ENCODE peak calls at places on chromosome 21, in eight cellular contexts. R, M, S, A, I, O, H and G are unnamed samples.

GRCh38 chr21:45970674-45971486 is 10.7 kb upstream of the COL6A1 start:
- DNase-seq in R (peak), M (peak), S (peak), A (peak), I (no peak), O (peak), H (peak), G (peak)

GRCh38 chr21:14383596-14384210 is 757 bp upstream of the HSPA13 start:
- DNase-seq in R (no peak), M (peak), S (no peak), A (peak), I (no peak), O (peak), H (no peak), G (no peak)

GRCh38 chr21:32940079-32941014 is 85.4 kb upstream of the OLIG2 start:
- DNase-seq in R (peak), M (peak), S (no peak), A (peak), I (no peak), O (peak), H (peak), G (no peak)

GRCh38 chr21:19522384-19522783 is 1118.8 kb upstream of the TMPRSS15 start:
- DNase-seq in R (no peak), M (no peak), S (no peak), A (no peak), I (no peak), O (no peak), H (no peak), G (no peak)

GRCh38 chr21:32726742-32727477 is 903 bp downstream of the SYNJ1 start:
- DNase-seq in R (no peak), M (peak), S (no peak), A (peak), I (no peak), O (peak), H (peak), G (peak)

GRCh38 chr21:22743085-22743484 is 1744.9 kb downstream of the NCAM2 start:
- DNase-seq in R (no peak), M (no peak), S (no peak), A (no peak), I (no peak), O (no peak), H (no peak), G (no peak)

GRCh38 chr21:39763282-39763970 is 18.4 kb downstream of the IGSF5 start:
- DNase-seq in R (no peak), M (no peak), S (no peak), A (no peak), I (no peak), O (no peak), H (no peak), G (no peak)

GRCh38 chr21:46152939-46153258 is 2.5 kb downstream of the FTCD start:
- DNase-seq in R (no peak), M (no peak), S (no peak), A (no peak), I (no peak), O (no peak), H (no peak), G (no peak)

GRCh38 chr21:32256873-32257620 is 21.8 kb downstream of the MIS18A start:
- DNase-seq in R (no peak), M (no peak), S (peak), A (peak), I (no peak), O (peak), H (no peak), G (no peak)

DNA sequence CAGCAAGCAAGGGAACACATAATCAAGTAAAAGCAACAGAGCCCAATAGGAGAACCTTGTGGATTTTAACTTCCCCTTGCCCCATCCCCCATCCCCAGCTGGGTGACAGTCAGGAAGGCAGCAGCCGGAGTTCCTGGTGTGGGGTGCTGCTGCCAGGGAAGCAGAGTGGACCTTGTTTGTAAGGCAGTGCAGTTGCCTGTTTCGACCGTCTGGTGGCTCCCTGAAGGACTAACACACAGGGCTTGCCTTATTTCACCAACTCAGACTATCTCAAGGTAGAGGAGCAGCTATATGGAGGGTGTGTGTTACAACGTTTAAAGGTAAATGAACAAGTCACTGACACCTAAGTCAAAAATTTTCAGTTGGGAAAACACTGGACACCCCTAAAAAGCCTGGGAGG is 6.6 kb downstream of the KRTAP10-8 start:
- DNase-seq in R (peak), M (no peak), S (no peak), A (no peak), I (peak), O (peak), H (no peak), G (no peak)
- TF ChIP-seq CTCF in R (peak), M (no peak), S (no peak), A (no peak), I (peak), O (no peak), H (peak), G (peak)

GRCh38 chr21:42679319-42679981 is 26.0 kb downstream of the PDE9A start:
- DNase-seq in R (no peak), M (no peak), S (no peak), A (no peak), I (no peak), O (no peak), H (no peak), G (no peak)
- TF ChIP-seq CTCF in R (peak), M (no peak), S (no peak), A (no peak), I (no peak), O (no peak), H (peak), G (no peak)

DNA sequence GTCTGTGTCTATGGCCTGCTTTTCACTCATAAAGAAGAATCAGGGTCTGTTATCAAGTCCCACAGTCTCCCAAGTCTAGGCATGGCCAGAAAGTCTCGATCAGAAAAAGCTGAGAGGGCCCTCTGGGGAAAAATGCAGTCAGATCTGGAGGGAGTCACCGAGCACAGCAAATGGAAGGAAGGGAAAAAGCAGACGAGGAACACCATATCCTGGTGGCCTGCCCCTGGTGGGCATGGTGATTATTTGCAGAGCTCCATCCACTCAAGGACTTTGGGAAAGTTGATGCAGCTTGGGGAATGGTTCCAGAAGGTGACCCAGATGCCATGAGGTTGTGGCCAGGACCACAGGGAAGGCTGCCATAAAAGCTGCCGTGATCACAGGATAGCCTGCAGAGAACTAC is 189.1 kb downstream of the CLIC6 start:
- DNase-seq in R (no peak), M (no peak), S (no peak), A (no peak), I (no peak), O (no peak), H (no peak), G (no peak)
- TF ChIP-seq CTCF in R (peak), M (no peak), S (no peak), A (no peak), I (no peak), O (peak), H (peak), G (no peak)

GRCh38 chr21:16913010-16913409 is 599.8 kb upstream of the CXADR start:
- DNase-seq in R (peak), M (no peak), S (no peak), A (no peak), I (no peak), O (no peak), H (peak), G (no peak)
- TF ChIP-seq CTCF in R (peak), M (no peak), S (no peak), A (no peak), I (no peak), O (no peak), H (peak), G (peak)

GRCh38 chr21:16218682-16219343 is 489.0 kb downstream of the USP25 start:
- DNase-seq in R (no peak), M (no peak), S (no peak), A (no peak), I (no peak), O (no peak), H (no peak), G (no peak)

GRCh38 chr21:16215193-16215592 is 485.4 kb downstream of the USP25 start:
- DNase-seq in R (no peak), M (no peak), S (no peak), A (no peak), I (no peak), O (no peak), H (no peak), G (no peak)

GRCh38 chr21:16216595-16216994 is 486.8 kb downstream of the USP25 start:
- DNase-seq in R (no peak), M (no peak), S (no peak), A (no peak), I (no peak), O (no peak), H (no peak), G (no peak)

GRCh38 chr21:16211339-16212303 is 481.8 kb downstream of the USP25 start:
- DNase-seq in R (no peak), M (no peak), S (no peak), A (no peak), I (no peak), O (peak), H (no peak), G (no peak)

DNA sequence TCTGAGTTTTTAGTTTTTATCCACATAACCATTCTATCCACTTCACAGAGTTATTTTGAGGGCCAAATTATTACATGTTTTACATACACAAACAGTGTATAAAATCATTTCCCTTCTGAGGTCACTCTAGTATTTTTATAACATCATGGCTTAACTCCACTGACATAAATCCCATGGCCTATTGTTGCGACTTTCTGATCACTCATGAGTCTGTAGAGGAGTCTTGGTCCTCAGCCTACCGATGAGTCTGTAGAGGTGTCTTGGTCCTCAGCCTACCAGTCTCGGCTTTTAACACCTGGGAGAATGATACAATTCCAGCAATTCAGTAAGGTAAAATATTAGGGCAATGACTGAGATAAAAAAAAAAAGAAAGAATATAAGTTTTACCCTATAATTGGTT is 483.7 kb downstream of the USP25 start:
- DNase-seq in R (no peak), M (no peak), S (no peak), A (no peak), I (no peak), O (no peak), H (no peak), G (no peak)
- TF ChIP-seq CTCF in R (no peak), M (no peak), S (no peak), A (no peak), I (no peak), O (no peak), H (no peak), G (no peak)

DNA sequence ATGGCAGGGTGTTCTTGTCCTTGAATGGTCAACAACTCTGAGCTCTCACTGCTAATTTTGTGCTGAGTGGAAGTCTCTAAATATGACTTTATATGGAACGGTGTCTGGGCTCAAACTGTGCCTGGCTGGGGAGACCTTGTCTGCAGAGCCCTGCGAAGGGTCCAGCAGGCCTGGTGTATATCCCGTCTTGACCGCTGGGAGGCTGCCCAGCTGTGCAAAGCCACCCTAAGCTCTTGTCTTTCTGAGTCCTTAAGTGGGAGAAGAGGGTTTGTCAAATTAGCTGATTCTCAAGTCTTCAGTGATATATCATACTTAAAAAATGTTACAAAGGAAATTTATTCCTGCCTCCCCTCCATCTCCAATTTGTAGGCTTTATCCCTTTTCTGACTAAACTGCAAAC is 198.7 kb downstream of the KCNJ6 start:
- DNase-seq in R (no peak), M (no peak), S (no peak), A (no peak), I (no peak), O (no peak), H (no peak), G (no peak)
- TF ChIP-seq CTCF in R (peak), M (no peak), S (no peak), A (no peak), I (no peak), O (no peak), H (no peak), G (no peak)

DNA sequence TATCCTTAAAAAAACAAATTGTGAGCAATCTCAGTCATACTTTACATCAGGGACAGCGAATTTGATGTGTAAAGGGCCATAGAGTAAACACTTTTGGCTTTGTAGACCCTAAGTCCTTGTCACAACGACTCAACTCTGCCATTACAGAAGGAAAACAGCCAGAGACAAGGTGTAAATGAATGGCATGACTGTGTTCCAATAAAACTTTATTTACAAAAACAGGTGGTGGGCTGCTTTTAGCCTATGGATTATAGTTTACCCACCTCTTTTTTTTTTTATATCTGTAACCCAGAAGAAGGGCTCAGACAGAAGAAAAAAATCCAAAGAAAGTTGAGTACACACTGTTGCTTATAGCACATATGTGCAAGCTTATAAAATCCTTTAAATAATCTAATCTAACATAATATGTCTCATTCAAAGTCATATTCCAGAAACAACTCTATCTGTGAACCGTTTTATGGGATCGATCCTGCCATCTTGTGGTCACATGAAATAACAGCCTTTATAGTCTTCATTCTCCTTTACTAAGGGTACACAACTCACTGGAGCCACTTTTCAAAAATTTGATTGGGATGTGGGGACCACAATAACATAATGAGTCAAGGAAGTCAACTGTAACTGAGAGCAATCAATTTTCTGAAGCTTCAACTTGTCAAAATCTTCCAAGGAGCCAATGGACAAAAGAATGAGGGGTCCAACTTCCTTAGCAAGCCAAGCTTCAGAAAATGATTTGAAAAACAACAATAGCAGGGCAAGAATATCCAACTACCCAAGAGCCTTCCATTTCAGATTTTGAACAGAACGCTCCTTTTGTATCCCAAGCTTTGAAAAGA is 142.2 kb upstream of the KRTAP19-8 start:
- DNase-seq in R (no peak), M (peak), S (no peak), A (peak), I (no peak), O (peak), H (peak), G (peak)
- TF ChIP-seq CTCF in R (peak), M (peak), S (peak), A (no peak), I (peak), O (peak), H (peak), G (peak)

DNA sequence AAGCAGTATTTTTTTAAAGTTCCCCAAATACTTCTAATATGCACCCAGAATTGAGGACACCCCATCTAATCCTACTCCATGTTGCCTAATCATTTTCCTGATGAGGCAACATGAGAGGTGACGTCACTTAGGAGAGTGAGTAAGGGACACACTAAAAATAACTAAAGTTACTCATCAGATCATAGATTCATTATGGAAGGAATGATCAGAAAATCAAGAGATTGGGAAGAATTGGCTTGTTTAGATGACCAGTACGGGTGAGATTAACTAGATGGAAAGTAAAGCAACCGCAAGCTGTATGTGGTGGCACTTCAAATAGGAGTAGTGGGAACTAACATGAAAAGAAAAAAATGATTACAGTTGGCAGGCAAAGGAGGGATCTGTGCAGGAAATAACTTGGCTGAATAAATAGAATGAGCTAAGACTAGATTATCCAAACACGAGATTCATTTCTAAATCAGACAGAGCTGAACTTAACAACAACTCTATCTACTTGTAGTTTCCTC is 61.4 kb upstream of the CXADR start:
- DNase-seq in R (no peak), M (no peak), S (no peak), A (no peak), I (no peak), O (peak), H (no peak), G (no peak)
- TF ChIP-seq CTCF in R (no peak), M (no peak), S (no peak), A (no peak), I (no peak), O (no peak), H (no peak), G (no peak)

DNA sequence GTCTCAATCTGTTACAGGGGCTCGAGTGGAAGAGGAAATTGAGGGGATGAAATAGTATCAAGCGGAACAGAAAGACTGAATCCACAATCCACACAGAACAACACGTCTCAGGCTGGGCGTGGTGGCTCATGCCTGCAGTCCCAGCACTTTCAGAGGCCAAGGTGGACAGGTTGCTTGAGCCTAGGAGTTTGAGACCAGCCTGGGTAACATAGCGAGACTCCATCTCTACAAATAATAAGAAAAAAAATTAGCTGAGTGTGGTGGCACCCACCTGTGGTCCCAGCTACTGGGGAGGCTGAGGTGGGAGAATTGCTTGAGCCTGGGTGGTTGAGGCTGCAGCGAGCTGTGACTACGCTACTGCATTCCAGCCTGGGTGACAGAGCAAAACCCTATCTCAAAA is 25.7 kb downstream of the VPS26C start:
- DNase-seq in R (no peak), M (no peak), S (no peak), A (no peak), I (no peak), O (no peak), H (no peak), G (no peak)
- TF ChIP-seq CTCF in R (no peak), M (no peak), S (no peak), A (no peak), I (no peak), O (no peak), H (no peak), G (no peak)